ENCODE peak calls at places on chromosome 1, in seven cellular contexts. L is colonic mucosa, G is MM.1S, V is GM12878, T is HEK293T, Q is heart left ventricle, S is CD14-positive monocyte. H is an unnamed sample.

GRCh38 chr1:55559111-55559510 is 343.9 kb upstream of the USP24 start:
- DNase-seq in Q (no peak), S (no peak), V (no peak), T (no peak), G (no peak), L (no peak), H (no peak)

GRCh38 chr1:156547434-156547833 is 24.9 kb downstream of the IQGAP3 start:
- DNase-seq in S (no peak), G (no peak), V (no peak), L (no peak), T (no peak), Q (no peak), H (no peak)

GRCh38 chr1:63537940-63538339 is 14.6 kb downstream of the EFCAB7 start:
- DNase-seq in S (no peak), T (no peak), G (no peak), V (no peak), Q (no peak), L (no peak), H (no peak)

GRCh38 chr1:211118407-211119102 is 15.4 kb downstream of the KCNH1 start:
- DNase-seq in V (no peak), Q (no peak), G (no peak), L (no peak), S (no peak), T (no peak), H (no peak)

GRCh38 chr1:7046314-7046713 is 261.1 kb downstream of the CAMTA1 start:
- DNase-seq in L (no peak), V (no peak), T (peak; percentile 34), S (no peak), Q (peak; percentile 56), G (no peak), H (no peak)

GRCh38 chr1:234570741-234571140 is 39.2 kb downstream of the IRF2BP2 start:
- DNase-seq in V (no peak), S (no peak), T (no peak), G (no peak), L (no peak), Q (no peak), H (no peak)

GRCh38 chr1:248000169-248000568 is 13.3 kb upstream of the OR2L5 start:
- DNase-seq in Q (no peak), V (no peak), G (no peak), L (no peak), T (no peak), S (no peak), H (no peak)

GRCh38 chr1:198462365-198463025 is 78.0 kb downstream of the ATP6V1G3 start:
- DNase-seq in Q (no peak), T (no peak), L (no peak), S (no peak), V (no peak), G (no peak), H (no peak)

GRCh38 chr1:175132456-175132855 is 60.1 kb downstream of the KIAA0040 start:
- DNase-seq in T (no peak), V (no peak), G (no peak), L (no peak), S (no peak), Q (no peak), H (peak; percentile 50)

H was measured in GM04503.